ENCODE peak calls at places on chromosomes 7 and 10, in ten cellular contexts. L is effector CD8-positive, alpha-beta T cell; N is WTC11; M is stimulated activated CD4-positive, alpha-beta T cell treated with anti-CD3 and anti-CD28 coated beads, Interleukin-15, amount 100 ng/mL, for 24 hours; I is coronary artery; A is right atrium auricular region; Y is stimulated activated CD8-positive, alpha-beta memory T cell treated with anti-CD3 and anti-CD28 coated beads, Interleukin-15, amount 100 ng/mL, for 1 hour; V is transverse colon; C is NCI-H510A; D is posterior cingulate gyrus. G is an unnamed sample.
A peak's percentile ranks its signal among the peaks of the same experiment; 100 is the strongest.

GRCh38 chr10:18140149-18140956 is at the start of gene CACNB2:
- DNase-seq in M (peak; percentile 23), Y (no peak), I (peak; percentile 86), D (peak; percentile 95), C (peak; percentile 49), L (no peak), A (no peak), N (peak; percentile 70), V (peak; percentile 75), G (peak; percentile 79)

GRCh38 chr7:10889266-10889898 is 84.3 kb upstream of the PHF14 start:
- DNase-seq in V (peak; percentile 20), A (no peak), D (peak; percentile 77), I (no peak), Y (peak; percentile 3), C (peak; percentile 7), M (peak; percentile 49), N (peak; percentile 39), L (peak; percentile 0), G (peak; percentile 18)

GRCh38 chr7:110317699-110318265 is 773.1 kb upstream of the LRRN3 start:
- DNase-seq in L (no peak), N (no peak), Y (no peak), I (no peak), V (no peak), D (no peak), A (no peak), M (no peak), C (no peak), G (no peak)

GRCh38 chr7:112132123-112132694 is 74.0 kb downstream of the DOCK4 start:
- DNase-seq in L (no peak), C (no peak), Y (no peak), D (no peak), N (no peak), V (no peak), I (no peak), M (no peak), A (no peak), G (no peak)

GRCh38 chr7:101942603-101943210 is 125.3 kb downstream of the CUX1 start:
- DNase-seq in Y (no peak), M (no peak), D (peak; percentile 29), A (no peak), V (peak; percentile 67), I (no peak), C (no peak), L (no peak), N (no peak), G (no peak)

GRCh38 chr7:32147909-32148308 is 77.7 kb upstream of the PDE1C start:
- DNase-seq in D (no peak), M (no peak), I (no peak), C (no peak), V (no peak), A (no peak), L (no peak), Y (no peak), N (no peak), G (no peak)

GRCh38 chr10:48496831-48497792 is 107.8 kb downstream of the ARHGAP22 start:
- DNase-seq in V (no peak), A (peak; percentile 57), D (peak; percentile 88), N (no peak), I (peak; percentile 74), M (no peak), C (no peak), L (no peak), Y (no peak), G (no peak)

GRCh38 chr10:80408198-80409085 is at the start of gene PRXL2A:
- DNase-seq in I (peak; percentile 83), A (peak; percentile 78), C (peak; percentile 73), N (peak; percentile 94), Y (peak; percentile 55), D (peak; percentile 97), L (peak; percentile 74), M (peak; percentile 91), V (peak; percentile 89), G (peak; percentile 97)

GRCh38 chr7:70063796-70064423 is 465.6 kb downstream of the AUTS2 start:
- DNase-seq in A (no peak), Y (no peak), N (no peak), L (no peak), M (no peak), D (no peak), I (no peak), C (no peak), V (no peak), G (peak; percentile 12)

GRCh38 chr10:13100349-13101294 is 659 bp downstream of the OPTN start:
- DNase-seq in D (no peak), I (peak; percentile 78), M (peak; percentile 41), N (peak; percentile 31), L (peak; percentile 10), C (no peak), V (peak; percentile 43), A (no peak), Y (no peak), G (no peak)

GRCh38 chr7:154856737-154857136 is 146.2 kb downstream of the PAXIP1 start:
- DNase-seq in V (no peak), A (no peak), L (no peak), Y (no peak), N (no peak), C (no peak), I (no peak), D (no peak), M (no peak), G (no peak)

GRCh38 chr7:67364441-67365017 is 367.9 kb downstream of the TYW1 start:
- DNase-seq in V (no peak), M (peak; percentile 4), C (peak; percentile 8), D (peak; percentile 47), N (peak; percentile 44), L (no peak), Y (no peak), A (no peak), I (no peak), G (peak; percentile 5)

GRCh38 chr10:126651461-126651860 is 19.0 kb downstream of the C10orf90 start:
- DNase-seq in N (no peak), A (no peak), V (no peak), L (no peak), Y (no peak), D (no peak), I (no peak), M (no peak), C (no peak), G (no peak)